ENCODE peak calls at places on chromosomes 12 and 14, in four cellular contexts. M is upper lobe of left lung, U is GM12878, V is HCT116. X is an unnamed sample.

GRCh38 chr12:8449293-8449944 is 6.3 kb upstream of the CLEC6A start:
- ATAC-seq in M (no peak), V (no peak), U (peak; percentile 54), X (no peak)

GRCh38 chr12:95963104-95963503 is 20.0 kb downstream of the AMDHD1 start:
- ATAC-seq in M (no peak), V (peak; percentile 86), U (peak; percentile 84), X (no peak)

GRCh38 chr14:60508707-60509437 is at the start of gene SIX6:
- ATAC-seq in M (no peak), U (no peak), V (no peak), X (peak; percentile 16)

GRCh38 chr14:91424813-91425719 is 7.4 kb upstream of the CCDC88C start:
- ATAC-seq in V (no peak), M (no peak), U (no peak), X (no peak)

GRCh38 chr12:31238764-31239387 is 87.1 kb downstream of the SINHCAF start:
- ATAC-seq in V (peak; percentile 89), M (no peak), U (peak; percentile 85), X (peak; percentile 53)

GRCh38 chr14:51545396-51545795 is 106.3 kb upstream of the FRMD6 start:
- ATAC-seq in U (no peak), V (no peak), M (no peak), X (no peak)

GRCh38 chr14:105527381-105528196 is 1.2 kb downstream of the TMEM121 start:
- ATAC-seq in V (peak; percentile 23), U (peak; percentile 6), M (peak; percentile 4), X (peak; percentile 8)

GRCh38 chr12:120216742-120217595 is 16.1 kb upstream of the RPLP0 start:
- ATAC-seq in V (no peak), M (no peak), U (no peak), X (peak; percentile 7)

GRCh38 chr14:63249112-63249511 is 44.9 kb downstream of the RHOJ start:
- ATAC-seq in V (no peak), M (no peak), U (no peak), X (no peak)

GRCh38 chr14:59424707-59425106 is 40.5 kb downstream of the GPR135 start:
- ATAC-seq in M (peak; percentile 41), U (no peak), V (no peak), X (peak; percentile 29)

GRCh38 chr14:104724981-104725771 is 1.1 kb downstream of the ADSS1 start:
- ATAC-seq in U (peak; percentile 17), V (peak; percentile 53), M (peak; percentile 15), X (peak; percentile 22)

GRCh38 chr12:50707396-50707795 is 56.5 kb upstream of the ATF1 start:
- ATAC-seq in M (no peak), V (no peak), U (no peak), X (no peak)

GRCh38 chr12:71046215-71046614 is 111.6 kb downstream of the TSPAN8 start:
- ATAC-seq in U (no peak), V (no peak), M (no peak), X (no peak)

GRCh38 chr12:128801879-128802391 is 21.8 kb downstream of the SLC15A4 start:
- ATAC-seq in M (no peak), U (peak; percentile 7), V (no peak), X (no peak)

GRCh38 chr12:108567974-108568652 is 5.7 kb downstream of the ISCU start:
- ATAC-seq in U (peak; percentile 6), M (no peak), V (no peak), X (no peak)

GRCh38 chr12:119512772-119513497 is 80.6 kb upstream of the TMEM233 start:
- ATAC-seq in V (no peak), U (no peak), M (no peak), X (no peak)

GRCh38 chr12:75951399-75952228 is 80.0 kb downstream of the PHLDA1 start:
- ATAC-seq in M (no peak), V (no peak), U (no peak), X (no peak)

GRCh38 chr14:29895591-29896043 is 32.0 kb downstream of the PRKD1 start:
- ATAC-seq in V (no peak), U (no peak), M (peak; percentile 89), X (no peak)

GRCh38 chr14:63647696-63648410 is 6.2 kb upstream of the WDR89 start:
- ATAC-seq in V (no peak), U (peak; percentile 68), M (peak; percentile 20), X (no peak)

GRCh38 chr12:13404631-13405473 is 208.3 kb downstream of the EMP1 start:
- ATAC-seq in U (no peak), M (no peak), V (no peak), X (no peak)

GRCh38 chr12:120090626-120091295 is 25.8 kb downstream of the RAB35 start:
- ATAC-seq in U (no peak), M (no peak), V (no peak), X (no peak)

GRCh38 chr12:108854453-108855283 is 2.7 kb downstream of the SSH1 start:
- ATAC-seq in V (peak; percentile 57), M (peak; percentile 60), U (peak; percentile 51), X (peak; percentile 66)

GRCh38 chr14:52079239-52079956 is 10.5 kb upstream of the NID2 start:
- ATAC-seq in U (no peak), V (no peak), M (no peak), X (no peak)

GRCh38 chr12:59929091-59929490 is 333.3 kb downstream of the SLC16A7 start:
- ATAC-seq in V (no peak), U (no peak), M (no peak), X (no peak)

GRCh38 chr14:49193365-49194050 is 392.7 kb downstream of the RPS29 start:
- ATAC-seq in U (peak; percentile 97), M (peak; percentile 11), V (no peak), X (no peak)

GRCh38 chr14:71956920-71957563 is 24.8 kb downstream of the RGS6 start:
- ATAC-seq in U (peak; percentile 83), V (no peak), M (no peak), X (no peak)

GRCh38 chr14:70315942-70316341 is 43.5 kb downstream of the COX16 start:
- ATAC-seq in M (no peak), U (no peak), V (no peak), X (no peak)

GRCh38 chr14:77603654-77604270 is 12.7 kb downstream of the SPTLC2 start:
- ATAC-seq in M (no peak), U (no peak), V (peak; percentile 70), X (no peak)

GRCh38 chr12:105083551-105084105 is 630 bp downstream of the ALDH1L2 start:
- ATAC-seq in V (peak; percentile 26), U (no peak), M (peak; percentile 68), X (peak; percentile 76)

GRCh38 chr12:32462908-32463307 is 63.5 kb downstream of the FGD4 start:
- ATAC-seq in U (no peak), M (no peak), V (no peak), X (no peak)

GRCh38 chr12:39125580-39125979 is 220.2 kb upstream of the CPNE8 start:
- ATAC-seq in U (no peak), M (no peak), V (no peak), X (no peak)

GRCh38 chr12:31234955-31235867 is 90.7 kb downstream of the SINHCAF start:
- ATAC-seq in M (no peak), U (no peak), V (peak; percentile 84), X (no peak)

DNA sequence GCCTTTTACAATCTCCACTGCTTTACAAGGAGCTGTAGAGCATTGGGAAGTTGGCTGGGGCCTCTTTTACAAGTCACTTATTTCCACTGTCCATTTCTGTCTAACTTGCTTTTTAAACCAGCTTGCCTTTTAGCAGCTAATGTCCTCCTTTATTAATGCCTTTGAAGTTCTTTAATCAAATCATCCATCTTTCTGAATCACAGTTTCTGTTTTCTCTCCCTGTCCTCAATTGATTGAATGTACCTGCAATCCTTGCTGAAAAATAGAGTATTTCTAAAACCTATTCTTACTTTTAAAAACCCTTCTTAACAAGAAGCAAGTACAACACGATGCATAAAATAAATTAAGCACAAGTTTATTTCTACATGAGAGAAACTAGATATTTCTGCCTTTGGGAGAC is 3.3 kb upstream of the ATP2A2 start:
- ATAC-seq in V (no peak), U (no peak), M (no peak), X (no peak)
- TF ChIP-seq POLR2AphosphoS5 in V (no peak), U (no peak), M (no peak), X (no peak)

GRCh38 chr12:115135800-115136211 is 451.8 kb upstream of the TBX3 start:
- ATAC-seq in U (no peak), V (no peak), M (no peak), X (no peak)
- TF ChIP-seq POLR2AphosphoS5 in U (no peak), V (no peak), M (no peak), X (no peak)

GRCh38 chr12:5616854-5617253 is 184.9 kb downstream of the NTF3 start:
- ATAC-seq in U (no peak), V (no peak), M (no peak), X (no peak)

GRCh38 chr12:5614206-5614605 is 182.3 kb downstream of the NTF3 start:
- ATAC-seq in U (no peak), M (no peak), V (no peak), X (no peak)

GRCh38 chr12:5615760-5616159 is 183.9 kb downstream of the NTF3 start:
- ATAC-seq in V (no peak), U (no peak), M (no peak), X (no peak)

DNA sequence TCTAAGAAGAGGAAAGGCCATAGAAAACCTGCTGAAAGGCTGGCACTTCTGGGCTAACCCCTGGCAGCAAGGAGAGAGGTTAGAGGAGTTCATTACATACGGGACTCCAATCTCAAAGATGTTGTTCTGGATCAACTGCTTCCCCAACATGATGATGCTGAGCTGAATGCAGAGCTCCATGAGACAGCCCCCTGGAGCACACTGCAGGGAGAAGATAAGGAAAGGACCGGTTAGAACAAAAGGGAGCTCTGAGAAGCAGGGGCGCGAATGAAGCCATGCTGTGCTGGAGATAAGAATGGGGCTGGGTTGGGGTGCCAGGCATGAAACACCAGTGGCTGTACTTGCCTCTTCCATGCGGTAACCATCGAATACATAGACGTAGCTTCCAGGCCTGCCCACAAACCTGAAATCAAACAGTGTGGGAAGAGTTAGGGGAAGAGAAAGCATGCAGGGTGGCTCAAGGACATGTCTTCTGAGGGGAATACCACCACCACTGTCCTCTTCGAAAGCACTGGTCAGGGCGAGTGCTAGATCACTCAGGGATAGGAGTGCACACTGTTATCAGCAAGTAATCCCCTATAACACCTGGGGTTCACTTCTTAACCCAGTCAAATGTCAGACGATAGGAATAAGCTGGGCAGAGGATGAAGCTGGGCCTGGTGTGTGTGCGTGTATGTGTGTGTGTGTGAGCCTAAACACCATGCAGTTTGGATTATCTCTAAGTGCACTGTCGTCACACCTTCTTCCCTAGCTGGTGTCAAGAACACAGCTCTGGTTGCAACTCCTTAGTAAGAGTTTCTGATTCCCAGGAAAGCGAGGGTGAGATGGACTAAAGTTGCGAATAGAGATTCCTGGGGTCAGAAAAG is 180.9 kb downstream of the NTF3 start:
- ATAC-seq in U (no peak), M (no peak), V (no peak), X (no peak)
- TF ChIP-seq POLR2AphosphoS5 in U (no peak), M (no peak), V (no peak), X (no peak)

DNA sequence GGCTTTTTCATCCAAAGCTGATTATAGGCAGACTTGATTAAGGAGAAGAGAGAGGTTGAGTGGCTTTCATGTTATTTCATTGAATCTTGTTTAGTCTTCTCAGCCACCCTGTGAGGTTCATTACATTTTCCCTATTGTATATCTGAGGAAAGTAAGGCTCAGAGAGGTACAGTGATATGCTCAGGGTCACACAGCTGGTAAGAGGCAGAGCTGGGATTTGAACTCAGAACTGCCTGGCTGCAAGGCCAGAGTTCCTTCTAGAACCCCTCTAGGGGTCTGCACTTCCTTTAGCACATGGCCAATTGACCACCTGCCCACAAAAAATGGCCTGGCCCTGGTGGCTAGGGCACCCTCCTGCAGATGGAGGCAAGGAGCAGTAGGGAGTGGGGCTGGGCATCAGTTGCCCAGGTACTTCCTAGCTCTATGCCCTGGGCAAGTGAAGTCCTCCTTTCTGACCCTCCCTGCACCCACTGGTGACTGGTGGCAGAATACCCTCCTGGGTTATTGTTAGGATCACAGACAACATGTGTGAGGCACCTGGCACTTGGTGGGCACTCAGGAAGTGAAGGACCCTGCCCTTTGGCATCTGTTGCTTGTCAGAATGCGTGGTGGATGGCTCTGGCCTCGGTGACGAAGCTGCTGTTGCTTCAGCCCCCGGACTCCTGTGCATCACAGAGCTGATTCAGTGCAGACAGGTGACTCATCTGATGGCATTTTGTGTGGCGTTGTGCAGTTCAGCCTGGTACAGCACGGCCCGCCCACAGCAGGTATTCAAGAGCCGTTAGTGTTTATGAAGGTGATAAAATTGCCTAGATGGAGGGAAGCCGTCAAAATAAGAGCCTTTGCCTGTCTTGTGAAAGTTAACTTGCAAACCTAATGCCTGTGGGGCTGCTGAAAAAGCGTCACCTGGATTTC is 115.8 kb downstream of the SLC25A47 start:
- ATAC-seq in M (peak; percentile 86), U (no peak), V (peak; percentile 89), X (no peak)
- TF ChIP-seq POLR2AphosphoS5 in M (no peak), U (no peak), V (peak; percentile 39), X (peak; percentile 11)